ENCODE peak calls at places on chromosomes 5 and 9, in five cellular contexts. One of them, this sample, is unnamed.
A peak's percentile ranks its signal among the peaks of the same experiment; 100 is the strongest.

GRCh38 chr9:978117-978830 is 1.8 kb downstream of the DMRT3 start:
- DNase-seq in GM23338: peak; percentile 52
- DNase-seq in naive thymus-derived CD4-positive, alpha-beta T cell: no peak
- DNase-seq in breast epithelium: no peak
- DNase-seq in heart left ventricle: no peak
- DNase-seq in this sample: no peak

GRCh38 chr9:93622725-93623124 is 46.3 kb downstream of the PHF2 start:
- DNase-seq in breast epithelium: no peak
- DNase-seq in naive thymus-derived CD4-positive, alpha-beta T cell: no peak
- DNase-seq in GM23338: no peak
- DNase-seq in heart left ventricle: no peak
- DNase-seq in this sample: no peak

GRCh38 chr5:83197326-83197725 is 120.0 kb downstream of the XRCC4 start:
- DNase-seq in GM23338: no peak
- DNase-seq in naive thymus-derived CD4-positive, alpha-beta T cell: no peak
- DNase-seq in heart left ventricle: no peak
- DNase-seq in breast epithelium: no peak
- DNase-seq in this sample: no peak

GRCh38 chr9:122812736-122813135 is 12.8 kb downstream of the OR1K1 start:
- DNase-seq in GM23338: no peak
- DNase-seq in naive thymus-derived CD4-positive, alpha-beta T cell: no peak
- DNase-seq in heart left ventricle: no peak
- DNase-seq in breast epithelium: no peak
- DNase-seq in this sample: no peak

GRCh38 chr5:120457839-120458507 is 6.1 kb upstream of the PRR16 start:
- DNase-seq in GM23338: peak; percentile 72
- DNase-seq in naive thymus-derived CD4-positive, alpha-beta T cell: peak; percentile 40
- DNase-seq in breast epithelium: peak; percentile 50
- DNase-seq in heart left ventricle: peak; percentile 88
- DNase-seq in this sample: no peak

GRCh38 chr5:113038714-113039113 is 62.1 kb downstream of the DCP2 start:
- DNase-seq in naive thymus-derived CD4-positive, alpha-beta T cell: no peak
- DNase-seq in breast epithelium: no peak
- DNase-seq in GM23338: peak; percentile 24
- DNase-seq in heart left ventricle: no peak
- DNase-seq in this sample: peak; percentile 99

GRCh38 chr9:116137581-116137980 is 16.0 kb upstream of the PAPPA start:
- DNase-seq in naive thymus-derived CD4-positive, alpha-beta T cell: no peak
- DNase-seq in breast epithelium: no peak
- DNase-seq in heart left ventricle: no peak
- DNase-seq in GM23338: no peak
- DNase-seq in this sample: no peak

GRCh38 chr9:129933215-129933614 is 98.0 kb downstream of the USP20 start:
- DNase-seq in heart left ventricle: no peak
- DNase-seq in naive thymus-derived CD4-positive, alpha-beta T cell: no peak
- DNase-seq in GM23338: no peak
- DNase-seq in breast epithelium: no peak
- DNase-seq in this sample: no peak

GRCh38 chr9:115132648-115133047 is 14.7 kb upstream of the TNC start:
- DNase-seq in GM23338: peak; percentile 28
- DNase-seq in heart left ventricle: peak; percentile 45
- DNase-seq in naive thymus-derived CD4-positive, alpha-beta T cell: no peak
- DNase-seq in breast epithelium: no peak
- DNase-seq in this sample: no peak

GRCh38 chr5:75435101-75435500 is 76.3 kb downstream of the CERT1 start:
- DNase-seq in GM23338: no peak
- DNase-seq in naive thymus-derived CD4-positive, alpha-beta T cell: no peak
- DNase-seq in breast epithelium: no peak
- DNase-seq in heart left ventricle: no peak
- DNase-seq in this sample: no peak

GRCh38 chr9:117470455-117470854 is 55.6 kb upstream of the ASTN2 start:
- DNase-seq in naive thymus-derived CD4-positive, alpha-beta T cell: no peak
- DNase-seq in breast epithelium: no peak
- DNase-seq in heart left ventricle: no peak
- DNase-seq in GM23338: no peak
- DNase-seq in this sample: no peak

GRCh38 chr9:2281803-2282185 is 266.6 kb downstream of the SMARCA2 start:
- DNase-seq in breast epithelium: no peak
- DNase-seq in naive thymus-derived CD4-positive, alpha-beta T cell: no peak
- DNase-seq in heart left ventricle: no peak
- DNase-seq in GM23338: no peak
- DNase-seq in this sample: no peak

GRCh38 chr9:84851935-84852585 is 182.5 kb downstream of the NTRK2 start:
- DNase-seq in breast epithelium: peak; percentile 83
- DNase-seq in naive thymus-derived CD4-positive, alpha-beta T cell: no peak
- DNase-seq in heart left ventricle: peak; percentile 41
- DNase-seq in GM23338: peak; percentile 71
- DNase-seq in this sample: peak; percentile 91

GRCh38 chr9:121688681-121689080 is 37.2 kb downstream of the DAB2IP start:
- DNase-seq in heart left ventricle: no peak
- DNase-seq in GM23338: no peak
- DNase-seq in breast epithelium: no peak
- DNase-seq in naive thymus-derived CD4-positive, alpha-beta T cell: no peak
- DNase-seq in this sample: no peak

GRCh38 chr5:151298465-151298864 is 5.1 kb downstream of the SLC36A3 start:
- DNase-seq in heart left ventricle: no peak
- DNase-seq in breast epithelium: no peak
- DNase-seq in naive thymus-derived CD4-positive, alpha-beta T cell: no peak
- DNase-seq in GM23338: no peak
- DNase-seq in this sample: no peak

GRCh38 chr9:112774006-112774996 is 23.7 kb downstream of the SNX30 start:
- DNase-seq in heart left ventricle: no peak
- DNase-seq in GM23338: no peak
- DNase-seq in breast epithelium: no peak
- DNase-seq in naive thymus-derived CD4-positive, alpha-beta T cell: no peak
- DNase-seq in this sample: no peak

GRCh38 chr5:937151-937924 is 44.7 kb downstream of the TRIP13 start:
- DNase-seq in breast epithelium: no peak
- DNase-seq in heart left ventricle: no peak
- DNase-seq in naive thymus-derived CD4-positive, alpha-beta T cell: no peak
- DNase-seq in GM23338: no peak
- DNase-seq in this sample: no peak

GRCh38 chr9:113589890-113590289 is 126.4 kb downstream of the RGS3 start:
- DNase-seq in naive thymus-derived CD4-positive, alpha-beta T cell: peak; percentile 34
- DNase-seq in GM23338: no peak
- DNase-seq in breast epithelium: no peak
- DNase-seq in heart left ventricle: peak; percentile 12
- DNase-seq in this sample: no peak

GRCh38 chr5:74865799-74866652 is at the start of gene FAM169A:
- DNase-seq in GM23338: peak; percentile 77
- DNase-seq in naive thymus-derived CD4-positive, alpha-beta T cell: peak; percentile 61
- DNase-seq in heart left ventricle: peak; percentile 27
- DNase-seq in breast epithelium: no peak
- DNase-seq in this sample: peak; percentile 25

GRCh38 chr5:75571547-75571946 is 39.7 kb upstream of the ANKDD1B start:
- DNase-seq in GM23338: no peak
- DNase-seq in heart left ventricle: no peak
- DNase-seq in naive thymus-derived CD4-positive, alpha-beta T cell: no peak
- DNase-seq in breast epithelium: no peak
- DNase-seq in this sample: no peak

GRCh38 chr5:41835625-41836024 is 34.6 kb downstream of the OXCT1 start:
- DNase-seq in naive thymus-derived CD4-positive, alpha-beta T cell: no peak
- DNase-seq in GM23338: peak; percentile 2
- DNase-seq in heart left ventricle: peak; percentile 84
- DNase-seq in breast epithelium: no peak
- DNase-seq in this sample: peak; percentile 31

GRCh38 chr5:345404-346195 is 24.1 kb downstream of the AHRR start:
- DNase-seq in GM23338: peak; percentile 46
- DNase-seq in naive thymus-derived CD4-positive, alpha-beta T cell: no peak
- DNase-seq in heart left ventricle: no peak
- DNase-seq in breast epithelium: peak; percentile 15
- DNase-seq in this sample: no peak

GRCh38 chr9:133133680-133134418 is 12.8 kb upstream of the RALGDS start:
- DNase-seq in breast epithelium: peak; percentile 97
- DNase-seq in naive thymus-derived CD4-positive, alpha-beta T cell: peak; percentile 94
- DNase-seq in GM23338: peak; percentile 68
- DNase-seq in heart left ventricle: peak; percentile 94
- DNase-seq in this sample: peak; percentile 94

GRCh38 chr5:152547202-152547601 is 142.1 kb upstream of the NMUR2 start:
- DNase-seq in breast epithelium: no peak
- DNase-seq in naive thymus-derived CD4-positive, alpha-beta T cell: no peak
- DNase-seq in heart left ventricle: no peak
- DNase-seq in GM23338: no peak
- DNase-seq in this sample: peak; percentile 71

GRCh38 chr9:126705311-126705766 is 91.6 kb downstream of the LMX1B start:
- DNase-seq in naive thymus-derived CD4-positive, alpha-beta T cell: peak; percentile 80
- DNase-seq in breast epithelium: peak; percentile 70
- DNase-seq in heart left ventricle: peak; percentile 79
- DNase-seq in GM23338: peak; percentile 92
- DNase-seq in this sample: no peak
- H3K27me3 ChIP-seq in naive thymus-derived CD4-positive, alpha-beta T cell: no peaks in the 10 kb centered on the region
- H3K27me3 ChIP-seq in breast epithelium: peaks cover 9% of the 10 kb centered on the region
- H3K27me3 ChIP-seq in heart left ventricle: peaks cover 51% of the 10 kb centered on the region
- H3K27me3 ChIP-seq in GM23338: peaks cover 26% of the 10 kb centered on the region
- H3K27me3 ChIP-seq in this sample: peaks cover 26% of the 10 kb centered on the region

DNA sequence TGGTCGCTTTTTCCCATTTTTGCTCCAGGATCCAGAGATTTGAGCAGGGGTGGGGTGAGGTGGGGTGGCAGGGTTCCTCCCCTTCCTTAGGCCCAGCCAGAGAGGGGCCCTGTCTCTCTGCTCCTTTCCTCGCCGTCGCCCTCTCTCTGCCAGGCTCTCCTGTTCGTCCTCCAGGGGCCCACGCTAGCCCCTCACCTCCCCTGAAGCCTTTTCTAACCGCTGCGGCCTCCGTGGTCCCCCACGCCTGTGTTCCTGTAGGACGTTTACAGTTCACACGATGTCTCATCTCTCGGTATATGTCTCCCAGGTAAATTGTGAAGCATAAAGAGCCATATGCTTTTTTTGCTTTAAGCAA is 49.9 kb upstream of the ZNF366 start:
- DNase-seq in naive thymus-derived CD4-positive, alpha-beta T cell: no peak
- DNase-seq in heart left ventricle: no peak
- DNase-seq in GM23338: no peak
- DNase-seq in breast epithelium: no peak
- DNase-seq in this sample: no peak
- H3K27ac ChIP-seq in naive thymus-derived CD4-positive, alpha-beta T cell: no peak overlapping the region
- H3K27ac ChIP-seq in heart left ventricle: peak overlapping the region; percentile 70
- H3K27ac ChIP-seq in GM23338: no peak overlapping the region
- H3K27ac ChIP-seq in breast epithelium: peak overlapping the region; percentile 65
- H3K27ac ChIP-seq in this sample: no peak overlapping the region

GRCh38 chr9:131700076-131700475 is 39.8 kb downstream of the RAPGEF1 start:
- DNase-seq in heart left ventricle: no peak
- DNase-seq in naive thymus-derived CD4-positive, alpha-beta T cell: no peak
- DNase-seq in breast epithelium: no peak
- DNase-seq in GM23338: no peak
- DNase-seq in this sample: no peak
- H3K4me1 ChIP-seq in heart left ventricle: peaks cover 92% of the 10 kb centered on the region
- H3K4me1 ChIP-seq in naive thymus-derived CD4-positive, alpha-beta T cell: peaks cover 27% of the 10 kb centered on the region
- H3K4me1 ChIP-seq in breast epithelium: no peaks in the 10 kb centered on the region
- H3K4me1 ChIP-seq in GM23338: peaks cover 78% of the 10 kb centered on the region
- H3K4me1 ChIP-seq in this sample: peaks cover 29% of the 10 kb centered on the region

DNA sequence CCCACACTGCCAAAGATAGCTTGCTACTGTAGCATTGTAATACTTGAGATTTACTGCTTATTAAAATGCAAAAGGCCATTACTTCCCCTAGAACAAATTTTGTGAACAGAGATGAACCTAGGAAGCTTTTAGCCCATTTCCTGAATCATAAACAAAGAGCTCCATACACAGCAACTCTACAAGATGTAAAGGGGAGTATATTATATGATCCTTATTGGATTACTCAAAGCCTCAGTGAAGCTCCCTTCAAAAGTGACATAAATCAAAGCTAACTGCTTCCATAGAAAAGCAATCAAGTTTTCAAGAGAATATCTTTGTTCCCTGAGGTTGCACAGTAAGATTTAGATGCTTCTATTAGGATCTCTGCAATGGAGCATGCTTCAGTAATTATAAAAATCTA is 629.8 kb downstream of the EFNA5 start:
- DNase-seq in GM23338: no peak
- DNase-seq in breast epithelium: no peak
- DNase-seq in heart left ventricle: no peak
- DNase-seq in naive thymus-derived CD4-positive, alpha-beta T cell: no peak
- DNase-seq in this sample: no peak
- H3K27me3 ChIP-seq in GM23338: no peaks in the 10 kb centered on the region
- H3K27me3 ChIP-seq in breast epithelium: no peaks in the 10 kb centered on the region
- H3K27me3 ChIP-seq in heart left ventricle: no peaks in the 10 kb centered on the region
- H3K27me3 ChIP-seq in naive thymus-derived CD4-positive, alpha-beta T cell: no peaks in the 10 kb centered on the region
- H3K27me3 ChIP-seq in this sample: no peaks in the 10 kb centered on the region

DNA sequence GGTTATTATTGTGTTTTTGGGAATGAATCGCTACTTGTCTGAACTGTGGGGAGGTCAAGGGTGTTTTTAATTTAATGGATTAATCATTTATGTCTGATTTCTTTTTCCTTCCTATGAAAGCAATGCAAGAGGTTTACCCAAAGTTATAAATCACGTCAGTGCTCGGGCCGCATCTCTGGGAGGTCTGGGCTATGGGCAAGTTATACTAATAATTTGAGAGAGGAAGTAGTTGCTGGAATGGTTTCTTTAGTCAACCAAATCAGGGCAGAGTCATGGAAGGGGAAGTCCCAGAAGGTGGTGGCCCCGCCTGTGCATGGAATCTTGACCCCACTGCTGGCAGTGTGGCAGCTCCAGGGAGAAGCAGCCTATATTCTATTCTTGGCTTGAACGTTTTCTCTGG is 180.2 kb downstream of the HSPA4 start:
- DNase-seq in naive thymus-derived CD4-positive, alpha-beta T cell: no peak
- DNase-seq in breast epithelium: no peak
- DNase-seq in GM23338: no peak
- DNase-seq in heart left ventricle: no peak
- DNase-seq in this sample: no peak
- H3K27ac ChIP-seq in naive thymus-derived CD4-positive, alpha-beta T cell: no peak overlapping the region
- H3K27ac ChIP-seq in breast epithelium: no peak overlapping the region
- H3K27ac ChIP-seq in GM23338: no peak overlapping the region
- H3K27ac ChIP-seq in heart left ventricle: no peak overlapping the region
- H3K27ac ChIP-seq in this sample: peak overlapping the region; percentile 97

This sample was measured in foreskin keratinocyte.